ENCODE peak calls at places on chromosome 9, in ten cellular contexts. X is CD8-positive, alpha-beta memory T cell; P is psoas muscle; R is small intestine; Y is ovary; E is fibroblast of villous mesenchyme; O is tibial artery; V is effector memory CD4-positive, alpha-beta T cell; U is neuronal stem cell; L is GM12864. B is an unnamed sample.

GRCh38 chr9:16417749-16418148 is 452.7 kb downstream of the BNC2 start:
- DNase-seq in X (no peak), P (no peak), R (no peak), Y (no peak), E (no peak), O (no peak), V (no peak), U (no peak), L (no peak), B (no peak)

GRCh38 chr9:134642385-134643181 is 980 bp downstream of the COL5A1 start:
- DNase-seq in X (no peak), P (peak; percentile 77), R (no peak), Y (peak; percentile 83), E (peak; percentile 89), O (peak; percentile 79), V (no peak), U (peak; percentile 49), L (no peak), B (no peak)

GRCh38 chr9:88075966-88076285 is 62.3 kb downstream of the SPATA31C2 start:
- DNase-seq in X (no peak), P (no peak), R (no peak), Y (no peak), E (no peak), O (no peak), V (no peak), U (peak; percentile 36), L (no peak), B (peak; percentile 19)

GRCh38 chr9:22813520-22813919 is 366.9 kb downstream of the DMRTA1 start:
- DNase-seq in X (no peak), P (no peak), R (no peak), Y (no peak), E (no peak), O (no peak), V (no peak), U (peak; percentile 18), L (no peak), B (no peak)

GRCh38 chr9:98908897-98909634 is 34.6 kb upstream of the COL15A1 start:
- DNase-seq in X (no peak), P (no peak), R (no peak), Y (no peak), E (peak; percentile 71), O (no peak), V (no peak), U (no peak), L (no peak), B (peak; percentile 78)

GRCh38 chr9:128026255-128027165 is 40.6 kb downstream of the NAIF1 start:
- DNase-seq in X (peak; percentile 92), P (no peak), R (peak; percentile 70), Y (no peak), E (peak; percentile 25), O (no peak), V (peak; percentile 83), U (no peak), L (peak; percentile 72), B (no peak)

GRCh38 chr9:82406714-82407113 is 418.1 kb downstream of the SPATA31D1 start:
- DNase-seq in X (no peak), P (no peak), R (no peak), Y (no peak), E (no peak), O (no peak), V (no peak), U (no peak), L (no peak), B (no peak)

GRCh38 chr9:124800306-124801259 is 23.6 kb downstream of the OLFML2A start:
- DNase-seq in X (no peak), P (no peak), R (no peak), Y (no peak), E (no peak), O (peak; percentile 53), V (no peak), U (no peak), L (no peak), B (no peak)

GRCh38 chr9:10613413-10613812 is 611 bp upstream of the PTPRD start:
- DNase-seq in X (no peak), P (no peak), R (no peak), Y (no peak), E (no peak), O (no peak), V (no peak), U (no peak), L (no peak), B (no peak)
- H3K4me3 ChIP-seq in X (no peak overlapping the region), P (peak overlapping the region; percentile 52), R (no peak overlapping the region), Y (no peak overlapping the region), E (no peak overlapping the region), O (peak overlapping the region; percentile 36), V (no peak overlapping the region), U (peak overlapping the region; percentile 89), L (no peak overlapping the region), B (peak overlapping the region; percentile 50)

GRCh38 chr9:710951-711745 is 130.3 kb upstream of the DMRT1 start:
- DNase-seq in X (no peak), P (no peak), R (no peak), Y (no peak), E (no peak), O (no peak), V (no peak), U (no peak), L (no peak), B (no peak)

GRCh38 chr9:706073-706472 is 135.4 kb upstream of the DMRT1 start:
- DNase-seq in X (no peak), P (no peak), R (peak; percentile 19), Y (no peak), E (no peak), O (no peak), V (no peak), U (no peak), L (no peak), B (no peak)

GRCh38 chr9:708182-708555 is 133.3 kb upstream of the DMRT1 start:
- DNase-seq in X (no peak), P (no peak), R (no peak), Y (no peak), E (no peak), O (no peak), V (no peak), U (no peak), L (no peak), B (no peak)

GRCh38 chr9:706606-707451 is 134.7 kb upstream of the DMRT1 start:
- DNase-seq in X (no peak), P (peak; percentile 90), R (peak; percentile 54), Y (peak; percentile 85), E (peak; percentile 87), O (peak; percentile 84), V (no peak), U (peak; percentile 31), L (no peak), B (peak; percentile 34)

DNA sequence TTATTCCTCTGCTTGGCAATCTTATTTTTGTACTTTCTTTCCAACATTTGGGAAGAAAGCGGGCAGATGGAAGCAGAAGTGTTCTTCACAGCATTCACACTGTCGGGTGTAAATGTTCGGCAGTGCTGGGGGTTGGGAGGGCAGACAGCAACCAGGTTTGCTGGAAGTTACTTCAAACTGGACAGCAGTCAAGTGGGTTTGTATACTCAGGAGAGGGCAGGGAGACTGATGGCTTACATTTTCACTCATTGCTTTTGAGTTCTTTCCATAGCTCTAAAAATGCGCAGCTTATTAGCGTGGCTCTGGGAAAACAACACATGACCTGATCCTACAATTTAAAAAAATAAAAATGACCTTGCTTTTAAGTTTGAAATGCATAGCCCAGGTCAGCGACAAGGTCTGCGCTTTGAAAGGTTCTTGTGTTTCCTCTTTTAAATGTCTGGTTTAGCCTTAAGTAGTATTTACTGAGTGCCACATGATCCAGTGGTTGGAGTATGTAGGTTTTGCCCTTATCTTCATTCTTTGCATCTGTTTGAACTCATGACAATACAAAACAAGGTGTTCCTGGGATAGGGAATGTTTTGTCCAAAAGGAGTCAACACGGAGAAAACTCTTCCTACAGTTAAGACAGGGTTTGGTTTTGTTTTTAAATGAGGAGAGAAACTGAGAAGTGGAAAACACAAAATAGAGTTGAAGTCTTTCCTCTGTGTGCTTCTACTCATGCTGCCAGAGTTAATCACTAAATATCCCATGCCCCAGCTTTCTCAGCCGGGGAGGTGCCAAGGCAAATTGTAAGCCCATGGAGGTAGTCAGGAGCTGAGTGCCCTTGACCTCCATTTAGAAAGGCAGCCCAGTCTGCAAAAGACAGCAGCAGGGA is 132.7 kb upstream of the DMRT1 start:
- DNase-seq in X (no peak), P (no peak), R (no peak), Y (no peak), E (no peak), O (no peak), V (no peak), U (no peak), L (no peak), B (no peak)
- H3K4me3 ChIP-seq in X (no peak overlapping the region), P (peak overlapping the region; percentile 41), R (no peak overlapping the region), Y (peak overlapping the region; percentile 24), E (peak overlapping the region; percentile 46), O (peak overlapping the region; percentile 48), V (no peak overlapping the region), U (no peak overlapping the region), L (no peak overlapping the region), B (peak overlapping the region; percentile 29)

GRCh38 chr9:89418112-89418872 is 79.6 kb downstream of the SEMA4D start:
- DNase-seq in X (no peak), P (no peak), R (no peak), Y (no peak), E (no peak), O (no peak), V (no peak), U (no peak), L (no peak), B (no peak)

GRCh38 chr9:89420397-89420796 is 77.5 kb downstream of the SEMA4D start:
- DNase-seq in X (no peak), P (peak; percentile 41), R (no peak), Y (no peak), E (no peak), O (no peak), V (no peak), U (no peak), L (no peak), B (no peak)

GRCh38 chr9:89421595-89421994 is 76.3 kb downstream of the SEMA4D start:
- DNase-seq in X (no peak), P (peak; percentile 5), R (no peak), Y (no peak), E (no peak), O (no peak), V (no peak), U (no peak), L (no peak), B (no peak)

GRCh38 chr9:89419978-89420394 is 77.9 kb downstream of the SEMA4D start:
- DNase-seq in X (no peak), P (peak; percentile 12), R (peak; percentile 25), Y (no peak), E (no peak), O (no peak), V (no peak), U (no peak), L (no peak), B (no peak)

DNA sequence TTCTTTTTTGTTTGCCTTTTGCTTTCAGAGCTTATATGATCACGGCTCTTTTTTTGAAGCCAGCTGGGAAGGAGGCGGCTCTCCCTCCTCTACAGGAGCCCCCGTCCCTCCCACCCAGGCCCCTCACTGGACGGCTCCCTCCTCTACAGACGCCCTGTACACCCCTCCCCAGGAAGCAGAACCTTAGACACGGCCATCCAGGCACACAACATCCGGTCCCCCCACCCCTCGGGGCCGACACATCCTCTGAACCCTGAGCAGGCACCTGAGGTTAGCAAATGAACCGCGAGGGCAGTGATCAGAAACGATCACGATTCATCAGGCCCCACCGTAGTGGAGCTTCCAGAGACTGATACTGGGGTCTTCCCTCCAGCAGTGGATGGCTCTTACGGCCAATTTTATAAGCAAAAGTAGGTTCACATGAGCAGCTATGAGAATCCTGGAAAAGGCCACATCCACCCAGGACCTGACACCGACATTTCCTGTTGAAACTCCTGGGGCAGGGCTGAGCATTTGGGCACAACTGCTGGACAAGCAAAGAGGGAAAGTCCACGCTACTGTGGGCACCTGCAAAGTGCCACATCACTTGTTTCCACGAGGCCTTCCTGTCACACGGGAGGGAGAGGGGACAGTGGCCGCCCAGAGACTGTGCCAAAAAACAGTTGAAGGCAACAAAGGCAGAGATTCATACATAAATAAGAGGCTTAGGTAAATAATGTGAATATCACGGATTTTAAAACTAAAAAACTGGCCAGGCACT is 78.9 kb downstream of the SEMA4D start:
- DNase-seq in X (peak; percentile 87), P (no peak), R (peak; percentile 49), Y (no peak), E (no peak), O (no peak), V (peak; percentile 54), U (no peak), L (no peak), B (no peak)
- H3K4me3 ChIP-seq in X (peak overlapping the region; percentile 35), P (no peak overlapping the region), R (no peak overlapping the region), Y (no peak overlapping the region), E (no peak overlapping the region), O (no peak overlapping the region), V (peak overlapping the region; percentile 18), U (no peak overlapping the region), L (peak overlapping the region; percentile 46), B (no peak overlapping the region)

GRCh38 chr9:120711354-120711753 is 2.9 kb downstream of the MEGF9 start:
- DNase-seq in X (no peak), P (no peak), R (no peak), Y (no peak), E (no peak), O (no peak), V (no peak), U (no peak), L (no peak), B (no peak)

GRCh38 chr9:120711841-120712538 is 2.3 kb downstream of the MEGF9 start:
- DNase-seq in X (no peak), P (no peak), R (peak; percentile 33), Y (no peak), E (no peak), O (no peak), V (no peak), U (no peak), L (no peak), B (no peak)

GRCh38 chr9:120714088-120714845 is at the start of gene MEGF9:
- DNase-seq in X (peak; percentile 97), P (peak; percentile 99), R (peak; percentile 99), Y (peak; percentile 98), E (peak; percentile 97), O (peak; percentile 99), V (peak; percentile 96), U (peak; percentile 96), L (peak; percentile 91), B (peak; percentile 91)

GRCh38 chr9:120713257-120714087 is 798 bp downstream of the MEGF9 start:
- DNase-seq in X (no peak), P (peak; percentile 59), R (peak; percentile 29), Y (peak; percentile 61), E (no peak), O (no peak), V (no peak), U (no peak), L (no peak), B (no peak)

DNA sequence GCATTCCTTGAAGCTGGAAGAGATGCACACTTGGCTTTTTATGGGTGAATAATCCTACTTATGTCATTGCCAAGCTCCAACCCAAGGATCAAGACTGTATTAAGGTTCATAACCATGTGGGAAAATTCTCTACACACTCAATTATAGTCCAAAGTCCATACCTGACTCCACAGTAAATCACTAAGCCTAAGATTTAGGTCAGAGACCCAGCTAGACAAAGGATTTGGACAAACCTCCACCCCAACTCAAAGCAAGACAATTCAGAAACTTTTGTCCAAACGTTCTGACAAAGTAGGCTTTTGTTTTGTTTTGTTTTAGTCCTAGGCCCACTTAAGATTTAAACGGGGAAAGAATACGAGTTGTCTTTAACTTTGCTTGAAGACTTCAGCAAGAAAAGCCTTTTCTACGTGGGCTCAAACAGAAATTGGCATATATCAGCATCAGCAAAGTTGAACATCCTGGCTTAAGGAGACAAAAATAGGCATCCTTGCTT is 1.7 kb downstream of the MEGF9 start:
- DNase-seq in X (no peak), P (no peak), R (peak; percentile 84), Y (no peak), E (no peak), O (no peak), V (no peak), U (no peak), L (no peak), B (no peak)
- H3K4me3 ChIP-seq in X (peak overlapping the region; percentile 74), P (peak overlapping the region; percentile 83), R (peak overlapping the region; percentile 91), Y (peak overlapping the region; percentile 4), E (peak overlapping the region; percentile 68), O (peak overlapping the region; percentile 91), V (peak overlapping the region; percentile 1), U (no peak overlapping the region), L (peak overlapping the region; percentile 94), B (peak overlapping the region; percentile 75)